ENCODE peak calls at places on chromosomes 4 and X, in five cellular contexts. Z, W, U, F and O are unnamed samples.

GRCh38 chrX:10288400-10288799 is 131.6 kb downstream of the CLCN4 start:
- DNase-seq in W (no peak), U (no peak), F (no peak), Z (no peak), O (no peak)

GRCh38 chrX:1403228-1403627 is 11.3 kb upstream of the SLC25A6 start:
- DNase-seq in Z (no peak), U (no peak), W (no peak), F (no peak), O (no peak)

GRCh38 chr4:53592686-53593641 is 1.7 kb upstream of the LNX1 start:
- DNase-seq in W (no peak), F (no peak), Z (peak), U (peak), O (no peak)

GRCh38 chr4:3489451-3489962 is 26.4 kb downstream of the DOK7 start:
- DNase-seq in W (no peak), U (no peak), Z (no peak), F (no peak), O (no peak)

GRCh38 chr4:69716654-69717053 is 43.8 kb downstream of the SULT1B1 start:
- DNase-seq in Z (no peak), W (no peak), U (no peak), F (no peak), O (no peak)

GRCh38 chr4:106401157-106401556 is 32.6 kb upstream of the GIMD1 start:
- DNase-seq in U (no peak), F (no peak), W (no peak), Z (no peak), O (no peak)

GRCh38 chr4:15691346-15692140 is 9.9 kb downstream of the FAM200B start:
- DNase-seq in Z (no peak), U (no peak), W (no peak), F (peak), O (no peak)

GRCh38 chr4:66930216-66930615 is 615.1 kb downstream of the CENPC start:
- DNase-seq in W (no peak), U (no peak), Z (no peak), F (no peak), O (no peak)

GRCh38 chrX:9048801-9049200 is 14.9 kb upstream of the FAM9B start:
- DNase-seq in F (no peak), Z (no peak), U (no peak), W (no peak), O (no peak)

GRCh38 chrX:43655151-43655676 is 885 bp upstream of the MAOA start:
- DNase-seq in Z (peak), W (no peak), U (peak), F (peak), O (peak)

GRCh38 chrX:132488092-132488749 is 617 bp downstream of the MBNL3 start:
- DNase-seq in W (no peak), F (peak), Z (no peak), U (no peak), O (no peak)

GRCh38 chrX:104112326-104112951 is at the start of gene ZCCHC18:
- DNase-seq in F (peak), U (peak), W (peak), Z (peak), O (peak)

GRCh38 chr4:108762559-108763225 is at the start of gene ETNPPL:
- DNase-seq in U (peak), F (no peak), Z (no peak), W (peak), O (peak)

GRCh38 chrX:8981742-8982141 is 52.2 kb downstream of the FAM9B start:
- DNase-seq in U (no peak), F (no peak), Z (no peak), W (no peak), O (no peak)

GRCh38 chrX:40107291-40108083 is 9.7 kb upstream of the BCOR start:
- DNase-seq in Z (no peak), U (peak), F (no peak), W (peak), O (no peak)

DNA sequence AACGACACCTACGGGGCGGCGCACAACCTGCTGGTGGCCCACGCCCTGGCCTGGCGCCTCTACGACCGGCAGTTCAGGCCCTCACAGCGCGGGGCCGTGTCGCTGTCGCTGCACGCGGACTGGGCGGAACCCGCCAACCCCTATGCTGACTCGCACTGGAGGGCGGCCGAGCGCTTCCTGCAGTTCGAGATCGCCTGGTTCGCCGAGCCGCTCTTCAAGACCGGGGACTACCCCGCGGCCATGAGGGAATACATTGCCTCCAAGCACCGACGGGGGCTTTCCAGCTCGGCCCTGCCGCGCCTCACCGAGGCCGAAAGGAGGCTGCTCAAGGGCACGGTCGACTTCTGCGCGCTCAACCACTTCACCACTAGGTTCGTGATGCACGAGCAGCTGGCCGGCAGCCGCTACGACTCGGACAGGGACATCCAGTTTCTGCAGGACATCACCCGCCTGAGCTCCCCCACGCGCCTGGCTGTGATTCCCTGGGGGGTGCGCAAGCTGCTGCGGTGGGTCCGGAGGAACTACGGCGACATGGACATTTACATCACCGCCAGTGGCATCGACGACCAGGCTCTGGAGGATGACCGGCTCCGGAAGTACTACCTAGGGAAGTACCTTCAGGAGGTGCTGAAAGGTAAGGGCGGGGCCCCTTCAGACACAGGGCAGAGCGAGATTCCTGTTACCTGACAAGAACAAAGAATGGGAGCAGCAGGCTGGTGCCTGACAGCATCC is 11.7 kb downstream of the RPL9 start:
- DNase-seq in U (peak), W (peak), Z (peak), F (peak), O (peak)
- TF ChIP-seq CTCF in U (peak), W (peak), Z (no peak), F (peak), O (no peak)

DNA sequence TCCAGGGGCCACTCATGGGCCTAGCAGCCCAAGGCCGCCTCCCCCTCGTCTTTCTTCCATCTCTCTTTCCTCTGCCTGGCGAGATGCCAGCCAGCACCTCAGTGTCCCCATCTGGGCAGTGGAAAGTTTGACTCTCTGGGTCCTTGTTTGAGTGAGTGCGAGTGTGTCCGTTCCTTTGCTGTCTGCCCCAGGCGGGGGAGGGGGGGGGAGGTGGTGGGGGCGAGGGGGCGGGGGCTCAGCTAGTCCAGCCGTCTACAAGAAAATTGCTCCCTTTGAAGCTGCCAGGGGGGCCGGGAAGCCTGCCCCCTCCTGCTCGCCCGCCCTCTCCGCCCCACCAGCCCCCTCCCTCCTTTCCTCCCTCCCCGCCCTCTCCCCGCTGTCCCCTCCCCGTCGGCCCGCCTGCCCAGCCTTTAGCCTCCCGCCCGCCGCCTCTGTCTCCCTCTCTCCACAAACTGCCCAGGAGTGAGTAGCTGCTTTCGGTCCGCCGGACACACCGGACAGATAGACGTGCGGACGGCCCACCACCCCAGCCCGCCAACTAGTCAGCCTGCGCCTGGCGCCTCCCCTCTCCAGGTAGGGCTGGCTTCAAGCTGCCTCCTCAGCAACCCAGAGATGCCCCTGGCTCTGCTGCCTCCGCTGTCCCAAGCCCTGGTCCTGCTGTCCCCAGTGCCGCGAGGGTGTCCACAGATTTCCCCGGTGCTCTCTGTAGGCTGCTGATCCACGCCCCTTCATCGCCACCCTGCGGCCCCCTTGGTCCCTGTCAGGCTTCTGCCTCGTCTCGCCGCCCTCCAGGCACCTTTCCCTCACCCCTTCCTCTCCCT is at the start of gene BGN:
- DNase-seq in Z (peak), U (no peak), W (no peak), F (peak), O (no peak)
- TF ChIP-seq CTCF in Z (peak), U (peak), W (no peak), F (peak), O (no peak)

GRCh38 chr4:149884046-149884445 is 68.4 kb upstream of the IQCM start:
- DNase-seq in U (no peak), Z (no peak), F (peak), W (no peak), O (no peak)
- TF ChIP-seq CTCF in U (no peak), Z (no peak), F (no peak), W (no peak), O (no peak)

DNA sequence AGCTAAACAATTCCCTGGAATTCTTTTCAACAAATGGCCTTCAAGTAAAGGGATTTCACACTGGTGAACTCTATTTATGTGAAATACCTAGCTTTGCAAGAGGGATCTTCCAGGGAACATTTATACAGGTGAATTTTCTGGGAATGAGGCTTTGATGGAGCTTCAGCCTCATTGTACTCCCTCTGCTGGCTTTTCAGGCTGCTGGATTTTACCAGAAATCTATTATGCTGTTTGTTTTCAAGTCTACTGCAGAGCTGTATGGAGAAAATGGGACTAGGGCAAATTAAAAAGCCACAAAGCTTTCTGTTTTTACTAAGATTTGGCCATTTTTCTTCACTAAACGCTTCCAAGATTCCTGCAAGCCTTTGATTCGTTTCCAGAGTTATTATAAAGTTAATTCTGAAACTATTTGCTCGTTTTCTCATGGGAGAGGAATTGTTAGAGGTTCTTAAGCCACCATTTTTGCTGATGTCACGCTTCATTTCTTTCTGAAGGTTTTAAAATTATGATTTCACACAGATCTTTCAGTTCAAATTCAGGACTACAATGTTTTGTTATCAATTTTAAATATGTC is 31.6 kb downstream of the KDM6A start:
- DNase-seq in W (no peak), U (no peak), F (no peak), Z (no peak), O (no peak)
- TF ChIP-seq CTCF in W (no peak), U (no peak), F (no peak), Z (no peak), O (no peak)

GRCh38 chrX:145533534-145533933 is 284.1 kb upstream of the SLITRK2 start:
- DNase-seq in F (no peak), U (no peak), Z (no peak), W (no peak), O (no peak)
- TF ChIP-seq CTCF in F (no peak), U (no peak), Z (no peak), W (no peak), O (no peak)